ENCODE peak calls at places on chromosome 21, in four cellular contexts. One of them, this sample, is unnamed.

GRCh38 chr21:38804617-38805281 is 980 bp upstream of the ETS2 start:
- DNase-seq in activated CD4-positive, alpha-beta T cell treated with anti-CD3 and anti-CD28 coated beads, Interleukin-2, amount 10 ng/mL, durations not matched to agents 7 days and 5 days: peak
- DNase-seq in hypothalamus: peak
- DNase-seq in GM12891: no peak
- DNase-seq in this sample: no peak

GRCh38 chr21:25911730-25912401 is 177.1 kb downstream of the GABPA start:
- DNase-seq in activated CD4-positive, alpha-beta T cell treated with anti-CD3 and anti-CD28 coated beads, Interleukin-2, amount 10 ng/mL, durations not matched to agents 7 days and 5 days: no peak
- DNase-seq in hypothalamus: no peak
- DNase-seq in GM12891: no peak
- DNase-seq in this sample: no peak

GRCh38 chr21:44892536-44893277 is 19.2 kb upstream of the PTTG1IP start:
- DNase-seq in activated CD4-positive, alpha-beta T cell treated with anti-CD3 and anti-CD28 coated beads, Interleukin-2, amount 10 ng/mL, durations not matched to agents 7 days and 5 days: peak
- DNase-seq in hypothalamus: no peak
- DNase-seq in GM12891: peak
- DNase-seq in this sample: no peak

GRCh38 chr21:28615276-28615675 is 377.4 kb downstream of the LTN1 start:
- DNase-seq in activated CD4-positive, alpha-beta T cell treated with anti-CD3 and anti-CD28 coated beads, Interleukin-2, amount 10 ng/mL, durations not matched to agents 7 days and 5 days: no peak
- DNase-seq in hypothalamus: no peak
- DNase-seq in GM12891: no peak
- DNase-seq in this sample: no peak

GRCh38 chr21:32917392-32918135 is 108.2 kb upstream of the OLIG2 start:
- DNase-seq in activated CD4-positive, alpha-beta T cell treated with anti-CD3 and anti-CD28 coated beads, Interleukin-2, amount 10 ng/mL, durations not matched to agents 7 days and 5 days: no peak
- DNase-seq in hypothalamus: no peak
- DNase-seq in GM12891: no peak
- DNase-seq in this sample: no peak

GRCh38 chr21:44761011-44761729 is 40.5 kb downstream of the UBE2G2 start:
- DNase-seq in activated CD4-positive, alpha-beta T cell treated with anti-CD3 and anti-CD28 coated beads, Interleukin-2, amount 10 ng/mL, durations not matched to agents 7 days and 5 days: peak
- DNase-seq in hypothalamus: no peak
- DNase-seq in GM12891: peak
- DNase-seq in this sample: no peak

GRCh38 chr21:45607922-45608295 is 35.6 kb upstream of the PCBP3 start:
- DNase-seq in activated CD4-positive, alpha-beta T cell treated with anti-CD3 and anti-CD28 coated beads, Interleukin-2, amount 10 ng/mL, durations not matched to agents 7 days and 5 days: no peak
- DNase-seq in hypothalamus: no peak
- DNase-seq in GM12891: no peak
- DNase-seq in this sample: no peak

GRCh38 chr21:41952568-41953248 is 1.1 kb downstream of the C2CD2 start:
- DNase-seq in activated CD4-positive, alpha-beta T cell treated with anti-CD3 and anti-CD28 coated beads, Interleukin-2, amount 10 ng/mL, durations not matched to agents 7 days and 5 days: no peak
- DNase-seq in hypothalamus: no peak
- DNase-seq in GM12891: no peak
- DNase-seq in this sample: no peak

GRCh38 chr21:34661848-34662247 is 6.9 kb upstream of the CLIC6 start:
- DNase-seq in activated CD4-positive, alpha-beta T cell treated with anti-CD3 and anti-CD28 coated beads, Interleukin-2, amount 10 ng/mL, durations not matched to agents 7 days and 5 days: no peak
- DNase-seq in hypothalamus: no peak
- DNase-seq in GM12891: no peak
- DNase-seq in this sample: no peak

GRCh38 chr21:43195131-43196021 is 26.6 kb downstream of the CRYAA start:
- DNase-seq in activated CD4-positive, alpha-beta T cell treated with anti-CD3 and anti-CD28 coated beads, Interleukin-2, amount 10 ng/mL, durations not matched to agents 7 days and 5 days: no peak
- DNase-seq in hypothalamus: no peak
- DNase-seq in GM12891: no peak
- DNase-seq in this sample: no peak

GRCh38 chr21:45309069-45309521 is 21.4 kb upstream of the POFUT2 start:
- DNase-seq in activated CD4-positive, alpha-beta T cell treated with anti-CD3 and anti-CD28 coated beads, Interleukin-2, amount 10 ng/mL, durations not matched to agents 7 days and 5 days: peak
- DNase-seq in hypothalamus: no peak
- DNase-seq in GM12891: no peak
- DNase-seq in this sample: no peak

This sample was measured in GOT3.